ENCODE peak calls at places on chromosomes 4 and X, in five cellular contexts. One of them, this sample, is unnamed.

GRCh38 chr4:117474987-117475386 is 389.6 kb upstream of the TRAM1L1 start:
- DNase-seq in M059J: no peak
- DNase-seq in cardiac muscle cell: no peak
- DNase-seq in A172: no peak
- DNase-seq in effector memory CD8-positive, alpha-beta T cell: no peak
- DNase-seq in this sample: no peak

GRCh38 chr4:123588631-123589223 is 192.1 kb downstream of the SPRY1 start:
- DNase-seq in A172: peak
- DNase-seq in M059J: peak
- DNase-seq in effector memory CD8-positive, alpha-beta T cell: no peak
- DNase-seq in cardiac muscle cell: no peak
- DNase-seq in this sample: no peak

GRCh38 chr4:4461850-4462249 is 74.9 kb downstream of the NSG1 start:
- DNase-seq in effector memory CD8-positive, alpha-beta T cell: peak
- DNase-seq in A172: no peak
- DNase-seq in cardiac muscle cell: no peak
- DNase-seq in M059J: no peak
- DNase-seq in this sample: no peak

GRCh38 chr4:185312699-185313098 is 83.0 kb downstream of the LRP2BP start:
- DNase-seq in cardiac muscle cell: no peak
- DNase-seq in effector memory CD8-positive, alpha-beta T cell: no peak
- DNase-seq in A172: no peak
- DNase-seq in M059J: no peak
- DNase-seq in this sample: no peak

GRCh38 chr4:27048350-27049100 is 187.9 kb downstream of the STIM2 start:
- DNase-seq in effector memory CD8-positive, alpha-beta T cell: no peak
- DNase-seq in A172: peak
- DNase-seq in cardiac muscle cell: peak
- DNase-seq in M059J: peak
- DNase-seq in this sample: no peak

GRCh38 chr4:187993827-187994226 is 1.7 kb upstream of the ZFP42 start:
- DNase-seq in A172: peak
- DNase-seq in effector memory CD8-positive, alpha-beta T cell: no peak
- DNase-seq in M059J: peak
- DNase-seq in cardiac muscle cell: peak
- DNase-seq in this sample: no peak

GRCh38 chr4:158998624-158999023 is 104.3 kb upstream of the RAPGEF2 start:
- DNase-seq in M059J: peak
- DNase-seq in A172: peak
- DNase-seq in effector memory CD8-positive, alpha-beta T cell: no peak
- DNase-seq in cardiac muscle cell: no peak
- DNase-seq in this sample: no peak

GRCh38 chr4:106414366-106414765 is 45.8 kb upstream of the GIMD1 start:
- DNase-seq in M059J: no peak
- DNase-seq in A172: no peak
- DNase-seq in effector memory CD8-positive, alpha-beta T cell: no peak
- DNase-seq in cardiac muscle cell: no peak
- DNase-seq in this sample: no peak

GRCh38 chr4:145012841-145013240 is 85.2 kb downstream of the ANAPC10 start:
- DNase-seq in A172: peak
- DNase-seq in cardiac muscle cell: no peak
- DNase-seq in effector memory CD8-positive, alpha-beta T cell: no peak
- DNase-seq in M059J: peak
- DNase-seq in this sample: no peak

GRCh38 chr4:62398318-62398717 is 1198.2 kb downstream of the ADGRL3 start:
- DNase-seq in A172: no peak
- DNase-seq in cardiac muscle cell: no peak
- DNase-seq in effector memory CD8-positive, alpha-beta T cell: no peak
- DNase-seq in M059J: no peak
- DNase-seq in this sample: no peak

GRCh38 chrX:39905475-39905889 is 192.3 kb downstream of the BCOR start:
- DNase-seq in M059J: peak
- DNase-seq in cardiac muscle cell: peak
- DNase-seq in A172: no peak
- DNase-seq in effector memory CD8-positive, alpha-beta T cell: no peak
- DNase-seq in this sample: no peak

GRCh38 chr4:144115519-144115918 is 25.0 kb downstream of the GYPA start:
- DNase-seq in cardiac muscle cell: no peak
- DNase-seq in M059J: no peak
- DNase-seq in effector memory CD8-positive, alpha-beta T cell: no peak
- DNase-seq in A172: no peak
- DNase-seq in this sample: no peak

GRCh38 chrX:120213438-120214265 is 37.0 kb upstream of the ZBTB33 start:
- DNase-seq in M059J: peak
- DNase-seq in cardiac muscle cell: peak
- DNase-seq in effector memory CD8-positive, alpha-beta T cell: peak
- DNase-seq in A172: peak
- DNase-seq in this sample: no peak

GRCh38 chr4:107213410-107213809 is 177.3 kb upstream of the DKK2 start:
- DNase-seq in M059J: no peak
- DNase-seq in A172: no peak
- DNase-seq in effector memory CD8-positive, alpha-beta T cell: no peak
- DNase-seq in cardiac muscle cell: no peak
- DNase-seq in this sample: no peak

GRCh38 chr4:81142744-81143143 is 72.3 kb downstream of the PRKG2 start:
- DNase-seq in M059J: no peak
- DNase-seq in cardiac muscle cell: no peak
- DNase-seq in effector memory CD8-positive, alpha-beta T cell: no peak
- DNase-seq in A172: no peak
- DNase-seq in this sample: no peak

GRCh38 chr4:27293831-27294230 is 433.2 kb downstream of the STIM2 start:
- DNase-seq in effector memory CD8-positive, alpha-beta T cell: no peak
- DNase-seq in cardiac muscle cell: no peak
- DNase-seq in A172: no peak
- DNase-seq in M059J: no peak
- DNase-seq in this sample: no peak

GRCh38 chrX:44872319-44872816 is 620 bp upstream of the KDM6A start:
- DNase-seq in A172: peak
- DNase-seq in M059J: peak
- DNase-seq in effector memory CD8-positive, alpha-beta T cell: peak
- DNase-seq in cardiac muscle cell: no peak
- DNase-seq in this sample: peak

GRCh38 chrX:71923516-71923915 is 12.9 kb downstream of the NHSL2 start:
- DNase-seq in M059J: no peak
- DNase-seq in effector memory CD8-positive, alpha-beta T cell: no peak
- DNase-seq in cardiac muscle cell: no peak
- DNase-seq in A172: no peak
- DNase-seq in this sample: no peak

GRCh38 chr4:37243722-37244582 is 591 bp upstream of the NWD2 start:
- DNase-seq in effector memory CD8-positive, alpha-beta T cell: no peak
- DNase-seq in M059J: no peak
- DNase-seq in cardiac muscle cell: peak
- DNase-seq in A172: no peak
- DNase-seq in this sample: no peak

GRCh38 chr4:152961041-152961751 is 25.1 kb downstream of the FHDC1 start:
- DNase-seq in effector memory CD8-positive, alpha-beta T cell: no peak
- DNase-seq in A172: no peak
- DNase-seq in cardiac muscle cell: no peak
- DNase-seq in M059J: no peak
- DNase-seq in this sample: no peak

GRCh38 chrX:54413753-54414152 is 26.5 kb upstream of the TSR2 start:
- DNase-seq in cardiac muscle cell: no peak
- DNase-seq in M059J: peak
- DNase-seq in A172: no peak
- DNase-seq in effector memory CD8-positive, alpha-beta T cell: no peak
- DNase-seq in this sample: no peak

GRCh38 chr4:78247541-78248285 is 190.6 kb downstream of the FRAS1 start:
- DNase-seq in A172: no peak
- DNase-seq in M059J: no peak
- DNase-seq in effector memory CD8-positive, alpha-beta T cell: no peak
- DNase-seq in cardiac muscle cell: no peak
- DNase-seq in this sample: no peak

GRCh38 chr4:47490550-47490949 is 5.5 kb downstream of the ATP10D start:
- DNase-seq in A172: peak
- DNase-seq in cardiac muscle cell: peak
- DNase-seq in effector memory CD8-positive, alpha-beta T cell: no peak
- DNase-seq in M059J: peak
- DNase-seq in this sample: no peak

GRCh38 chr4:85092943-85093342 is 126.5 kb upstream of the WDFY3 start:
- DNase-seq in M059J: no peak
- DNase-seq in effector memory CD8-positive, alpha-beta T cell: no peak
- DNase-seq in cardiac muscle cell: no peak
- DNase-seq in A172: no peak
- DNase-seq in this sample: no peak

GRCh38 chr4:119490335-119490734 is 138.3 kb downstream of the PDE5A start:
- DNase-seq in cardiac muscle cell: peak
- DNase-seq in effector memory CD8-positive, alpha-beta T cell: no peak
- DNase-seq in M059J: peak
- DNase-seq in A172: peak
- DNase-seq in this sample: no peak

GRCh38 chr4:186886759-186887158 is 163.1 kb upstream of the FAT1 start:
- DNase-seq in effector memory CD8-positive, alpha-beta T cell: no peak
- DNase-seq in A172: no peak
- DNase-seq in cardiac muscle cell: no peak
- DNase-seq in M059J: no peak
- DNase-seq in this sample: no peak

GRCh38 chr4:7928711-7929505 is 10.8 kb downstream of the AFAP1 start:
- DNase-seq in cardiac muscle cell: no peak
- DNase-seq in M059J: no peak
- DNase-seq in effector memory CD8-positive, alpha-beta T cell: no peak
- DNase-seq in A172: no peak
- DNase-seq in this sample: no peak

GRCh38 chr4:102564399-102564921 is 63.3 kb downstream of the NFKB1 start:
- DNase-seq in M059J: peak
- DNase-seq in cardiac muscle cell: no peak
- DNase-seq in A172: peak
- DNase-seq in effector memory CD8-positive, alpha-beta T cell: no peak
- DNase-seq in this sample: no peak

GRCh38 chr4:10998826-10999225 is 314.3 kb upstream of the CLNK start:
- DNase-seq in M059J: no peak
- DNase-seq in cardiac muscle cell: no peak
- DNase-seq in effector memory CD8-positive, alpha-beta T cell: no peak
- DNase-seq in A172: no peak
- DNase-seq in this sample: no peak

GRCh38 chr4:3269105-3269927 is 20.4 kb downstream of the MSANTD1 start:
- DNase-seq in M059J: no peak
- DNase-seq in cardiac muscle cell: no peak
- DNase-seq in A172: no peak
- DNase-seq in effector memory CD8-positive, alpha-beta T cell: no peak
- DNase-seq in this sample: peak

GRCh38 chr4:135739354-135739753 is 1537.8 kb upstream of the PABPC4L start:
- DNase-seq in M059J: no peak
- DNase-seq in cardiac muscle cell: no peak
- DNase-seq in effector memory CD8-positive, alpha-beta T cell: no peak
- DNase-seq in A172: no peak
- DNase-seq in this sample: no peak

GRCh38 chr4:79574741-79575451 is 166.9 kb upstream of the GK2 start:
- DNase-seq in cardiac muscle cell: no peak
- DNase-seq in effector memory CD8-positive, alpha-beta T cell: no peak
- DNase-seq in A172: no peak
- DNase-seq in M059J: no peak
- DNase-seq in this sample: no peak